ENCODE peak calls at places on chromosomes 6 and 20, in five cellular contexts. One of them, this sample, is unnamed.

GRCh38 chr20:33666293-33667244 is at the start of gene ACTL10:
- DNase-seq in B cell: peak; percentile 92
- DNase-seq in sigmoid colon: peak; percentile 100
- DNase-seq in posterior cingulate gyrus: peak; percentile 90
- DNase-seq in H4: no peak
- DNase-seq in this sample: peak; percentile 92

GRCh38 chr20:35283441-35284266 is 918 bp downstream of the EIF6 start:
- DNase-seq in posterior cingulate gyrus: no peak
- DNase-seq in sigmoid colon: no peak
- DNase-seq in B cell: no peak
- DNase-seq in H4: no peak
- DNase-seq in this sample: no peak

GRCh38 chr6:11403035-11403601 is 134.4 kb upstream of the TMEM170B start:
- DNase-seq in sigmoid colon: no peak
- DNase-seq in H4: no peak
- DNase-seq in B cell: no peak
- DNase-seq in posterior cingulate gyrus: no peak
- DNase-seq in this sample: no peak

GRCh38 chr6:99099243-99099642 is 151.5 kb upstream of the FBXL4 start:
- DNase-seq in B cell: no peak
- DNase-seq in sigmoid colon: no peak
- DNase-seq in H4: no peak
- DNase-seq in posterior cingulate gyrus: no peak
- DNase-seq in this sample: no peak

GRCh38 chr6:55963301-55963700 is 87.9 kb upstream of the BMP5 start:
- DNase-seq in sigmoid colon: no peak
- DNase-seq in H4: no peak
- DNase-seq in posterior cingulate gyrus: no peak
- DNase-seq in B cell: no peak
- DNase-seq in this sample: no peak

GRCh38 chr6:42043787-42044475 is 6.4 kb upstream of the TAF8 start:
- DNase-seq in posterior cingulate gyrus: peak; percentile 92
- DNase-seq in B cell: peak; percentile 92
- DNase-seq in sigmoid colon: peak; percentile 92
- DNase-seq in H4: peak; percentile 87
- DNase-seq in this sample: peak; percentile 73

GRCh38 chr6:29926081-29926794 is 16.1 kb upstream of the HLA-A start:
- DNase-seq in sigmoid colon: peak; percentile 70
- DNase-seq in B cell: no peak
- DNase-seq in posterior cingulate gyrus: no peak
- DNase-seq in H4: no peak
- DNase-seq in this sample: no peak

GRCh38 chr20:14288341-14289330 is 48.8 kb downstream of the FLRT3 start:
- DNase-seq in B cell: no peak
- DNase-seq in H4: peak; percentile 7
- DNase-seq in sigmoid colon: no peak
- DNase-seq in posterior cingulate gyrus: no peak
- DNase-seq in this sample: no peak

GRCh38 chr6:14863896-14864850 is 381.7 kb upstream of the JARID2 start:
- DNase-seq in H4: no peak
- DNase-seq in posterior cingulate gyrus: no peak
- DNase-seq in B cell: no peak
- DNase-seq in sigmoid colon: no peak
- DNase-seq in this sample: peak; percentile 20

This sample was measured in NCI-H526.